ENCODE peak calls at places on chromosomes 6 and 20, in five cellular contexts. Z is effector memory CD8-positive, alpha-beta T cell; K is substantia nigra; A is fibroblast of villous mesenchyme; T is NCI-H1417. Y is an unnamed sample.
A peak's percentile ranks its signal among the peaks of the same experiment; 100 is the strongest.

GRCh38 chr6:134437376-134437775 is 119.5 kb upstream of the SGK1 start:
- DNase-seq in Z (no peak), K (no peak), A (peak; percentile 48), T (no peak), Y (no peak)

GRCh38 chr6:128519931-128520435 is 416 bp downstream of the PTPRK start:
- DNase-seq in Z (no peak), K (no peak), A (peak; percentile 74), T (peak; percentile 38), Y (no peak)

GRCh38 chr6:31157543-31158139 is at the start of gene CCHCR1:
- DNase-seq in Z (no peak), K (no peak), A (no peak), T (no peak), Y (no peak)

GRCh38 chr20:25033250-25033940 is 24.5 kb downstream of the ACSS1 start:
- DNase-seq in Z (no peak), K (no peak), A (peak; percentile 23), T (peak; percentile 28), Y (no peak)

GRCh38 chr6:118223316-118223715 is 316.3 kb downstream of the SLC35F1 start:
- DNase-seq in Z (no peak), K (no peak), A (no peak), T (no peak), Y (no peak)

GRCh38 chr20:5270608-5271007 is 46.1 kb downstream of the PROKR2 start:
- DNase-seq in Z (no peak), K (no peak), A (no peak), T (no peak), Y (no peak)

GRCh38 chr20:49380245-49380875 is 102.1 kb downstream of the KCNB1 start:
- DNase-seq in Z (no peak), K (no peak), A (no peak), T (no peak), Y (no peak)

GRCh38 chr6:120410586-120410985 is 923.7 kb downstream of the TBC1D32 start:
- DNase-seq in Z (no peak), K (no peak), A (no peak), T (no peak), Y (no peak)

GRCh38 chr20:25081730-25082497 is at the start of gene VSX1:
- DNase-seq in Z (no peak), K (no peak), A (no peak), T (no peak), Y (no peak)

GRCh38 chr6:7144810-7145209 is 37.0 kb downstream of the RREB1 start:
- DNase-seq in Z (no peak), K (no peak), A (peak; percentile 51), T (peak; percentile 54), Y (no peak)